ENCODE peak calls at places on chromosomes 2 and 18, in nine cellular contexts. One of them, this sample, is unnamed.

GRCh38 chr18:63025251-63025710 is 294.3 kb downstream of the BCL2 start:
- DNase-seq in transverse colon: peak; percentile 39
- DNase-seq in Peyer's patch: no peak
- DNase-seq in IMR-90: no peak
- DNase-seq in HCT116: no peak
- DNase-seq in uterus: peak; percentile 43
- DNase-seq in body of pancreas: peak; percentile 32
- DNase-seq in sigmoid colon: no peak
- DNase-seq in tibial nerve: no peak
- DNase-seq in this sample: peak; percentile 61

GRCh38 chr2:183490930-183491329 is 366.7 kb downstream of the NUP35 start:
- DNase-seq in transverse colon: no peak
- DNase-seq in Peyer's patch: no peak
- DNase-seq in IMR-90: no peak
- DNase-seq in HCT116: no peak
- DNase-seq in uterus: no peak
- DNase-seq in body of pancreas: no peak
- DNase-seq in sigmoid colon: peak; percentile 63
- DNase-seq in tibial nerve: no peak
- DNase-seq in this sample: no peak

GRCh38 chr18:11154983-11155759 is 5.8 kb upstream of the PIEZO2 start:
- DNase-seq in transverse colon: no peak
- DNase-seq in Peyer's patch: no peak
- DNase-seq in IMR-90: no peak
- DNase-seq in HCT116: no peak
- DNase-seq in uterus: no peak
- DNase-seq in body of pancreas: no peak
- DNase-seq in sigmoid colon: no peak
- DNase-seq in tibial nerve: no peak
- DNase-seq in this sample: no peak

GRCh38 chr2:54613794-54614257 is 109.6 kb upstream of the EML6 start:
- DNase-seq in transverse colon: no peak
- DNase-seq in Peyer's patch: no peak
- DNase-seq in IMR-90: peak; percentile 84
- DNase-seq in HCT116: no peak
- DNase-seq in uterus: no peak
- DNase-seq in body of pancreas: peak; percentile 46
- DNase-seq in sigmoid colon: no peak
- DNase-seq in tibial nerve: no peak
- DNase-seq in this sample: no peak

GRCh38 chr2:238439093-238439849 is 12.5 kb downstream of the ASB1 start:
- DNase-seq in transverse colon: no peak
- DNase-seq in Peyer's patch: no peak
- DNase-seq in IMR-90: peak; percentile 98
- DNase-seq in HCT116: peak; percentile 97
- DNase-seq in uterus: peak; percentile 36
- DNase-seq in body of pancreas: peak; percentile 36
- DNase-seq in sigmoid colon: no peak
- DNase-seq in tibial nerve: no peak
- DNase-seq in this sample: peak; percentile 38

GRCh38 chr2:109298851-109299250 is 169.8 kb downstream of the SH3RF3 start:
- DNase-seq in transverse colon: no peak
- DNase-seq in Peyer's patch: no peak
- DNase-seq in IMR-90: no peak
- DNase-seq in HCT116: no peak
- DNase-seq in uterus: no peak
- DNase-seq in body of pancreas: no peak
- DNase-seq in sigmoid colon: no peak
- DNase-seq in tibial nerve: no peak
- DNase-seq in this sample: no peak

GRCh38 chr2:16622399-16622968 is 43.1 kb downstream of the CYRIA start:
- DNase-seq in transverse colon: no peak
- DNase-seq in Peyer's patch: no peak
- DNase-seq in IMR-90: peak; percentile 20
- DNase-seq in HCT116: no peak
- DNase-seq in uterus: no peak
- DNase-seq in body of pancreas: no peak
- DNase-seq in sigmoid colon: no peak
- DNase-seq in tibial nerve: no peak
- DNase-seq in this sample: no peak

GRCh38 chr2:143030127-143030526 is 99.1 kb upstream of the ARHGAP15 start:
- DNase-seq in transverse colon: no peak
- DNase-seq in Peyer's patch: no peak
- DNase-seq in IMR-90: peak; percentile 46
- DNase-seq in HCT116: no peak
- DNase-seq in uterus: no peak
- DNase-seq in body of pancreas: no peak
- DNase-seq in sigmoid colon: no peak
- DNase-seq in tibial nerve: peak; percentile 9
- DNase-seq in this sample: no peak

GRCh38 chr18:3447895-3448844 is 1.8 kb upstream of the TGIF1 start:
- DNase-seq in transverse colon: peak; percentile 95
- DNase-seq in Peyer's patch: peak; percentile 96
- DNase-seq in IMR-90: peak; percentile 96
- DNase-seq in HCT116: peak; percentile 92
- DNase-seq in uterus: peak; percentile 93
- DNase-seq in body of pancreas: peak; percentile 95
- DNase-seq in sigmoid colon: peak; percentile 98
- DNase-seq in tibial nerve: peak; percentile 84
- DNase-seq in this sample: peak; percentile 96

GRCh38 chr18:66334534-66334933 is 269.4 kb downstream of the CDH19 start:
- DNase-seq in transverse colon: no peak
- DNase-seq in Peyer's patch: no peak
- DNase-seq in IMR-90: no peak
- DNase-seq in HCT116: no peak
- DNase-seq in uterus: no peak
- DNase-seq in body of pancreas: no peak
- DNase-seq in sigmoid colon: no peak
- DNase-seq in tibial nerve: no peak
- DNase-seq in this sample: no peak

GRCh38 chr2:197198890-197199289 is 111.7 kb downstream of the ANKRD44 start:
- DNase-seq in transverse colon: peak; percentile 79
- DNase-seq in Peyer's patch: peak; percentile 96
- DNase-seq in IMR-90: no peak
- DNase-seq in HCT116: no peak
- DNase-seq in uterus: peak; percentile 36
- DNase-seq in body of pancreas: peak; percentile 31
- DNase-seq in sigmoid colon: no peak
- DNase-seq in tibial nerve: peak; percentile 33
- DNase-seq in this sample: peak; percentile 68

GRCh38 chr2:68151037-68151436 is 6.7 kb upstream of the PNO1 start:
- DNase-seq in transverse colon: no peak
- DNase-seq in Peyer's patch: no peak
- DNase-seq in IMR-90: peak; percentile 22
- DNase-seq in HCT116: no peak
- DNase-seq in uterus: no peak
- DNase-seq in body of pancreas: no peak
- DNase-seq in sigmoid colon: no peak
- DNase-seq in tibial nerve: no peak
- DNase-seq in this sample: no peak

GRCh38 chr2:170212625-170213280 is 34.8 kb downstream of the MYO3B start:
- DNase-seq in transverse colon: no peak
- DNase-seq in Peyer's patch: no peak
- DNase-seq in IMR-90: no peak
- DNase-seq in HCT116: no peak
- DNase-seq in uterus: no peak
- DNase-seq in body of pancreas: no peak
- DNase-seq in sigmoid colon: no peak
- DNase-seq in tibial nerve: no peak
- DNase-seq in this sample: no peak

GRCh38 chr2:64669288-64669687 is 15.6 kb upstream of the SERTAD2 start:
- DNase-seq in transverse colon: no peak
- DNase-seq in Peyer's patch: no peak
- DNase-seq in IMR-90: no peak
- DNase-seq in HCT116: no peak
- DNase-seq in uterus: no peak
- DNase-seq in body of pancreas: no peak
- DNase-seq in sigmoid colon: no peak
- DNase-seq in tibial nerve: no peak
- DNase-seq in this sample: no peak

GRCh38 chr2:241851325-241852115 is 7.2 kb downstream of the PDCD1 start:
- DNase-seq in transverse colon: no peak
- DNase-seq in Peyer's patch: peak; percentile 39
- DNase-seq in IMR-90: no peak
- DNase-seq in HCT116: no peak
- DNase-seq in uterus: peak; percentile 12
- DNase-seq in body of pancreas: no peak
- DNase-seq in sigmoid colon: peak; percentile 56
- DNase-seq in tibial nerve: no peak
- DNase-seq in this sample: no peak

GRCh38 chr2:219059725-219060682 is 717 bp downstream of the IHH start:
- DNase-seq in transverse colon: peak; percentile 37
- DNase-seq in Peyer's patch: peak; percentile 55
- DNase-seq in IMR-90: no peak
- DNase-seq in HCT116: no peak
- DNase-seq in uterus: no peak
- DNase-seq in body of pancreas: peak; percentile 33
- DNase-seq in sigmoid colon: no peak
- DNase-seq in tibial nerve: no peak
- DNase-seq in this sample: no peak

GRCh38 chr2:12167525-12168317 is 421.3 kb downstream of the LPIN1 start:
- DNase-seq in transverse colon: peak; percentile 16
- DNase-seq in Peyer's patch: no peak
- DNase-seq in IMR-90: no peak
- DNase-seq in HCT116: no peak
- DNase-seq in uterus: no peak
- DNase-seq in body of pancreas: no peak
- DNase-seq in sigmoid colon: no peak
- DNase-seq in tibial nerve: no peak
- DNase-seq in this sample: no peak

DNA sequence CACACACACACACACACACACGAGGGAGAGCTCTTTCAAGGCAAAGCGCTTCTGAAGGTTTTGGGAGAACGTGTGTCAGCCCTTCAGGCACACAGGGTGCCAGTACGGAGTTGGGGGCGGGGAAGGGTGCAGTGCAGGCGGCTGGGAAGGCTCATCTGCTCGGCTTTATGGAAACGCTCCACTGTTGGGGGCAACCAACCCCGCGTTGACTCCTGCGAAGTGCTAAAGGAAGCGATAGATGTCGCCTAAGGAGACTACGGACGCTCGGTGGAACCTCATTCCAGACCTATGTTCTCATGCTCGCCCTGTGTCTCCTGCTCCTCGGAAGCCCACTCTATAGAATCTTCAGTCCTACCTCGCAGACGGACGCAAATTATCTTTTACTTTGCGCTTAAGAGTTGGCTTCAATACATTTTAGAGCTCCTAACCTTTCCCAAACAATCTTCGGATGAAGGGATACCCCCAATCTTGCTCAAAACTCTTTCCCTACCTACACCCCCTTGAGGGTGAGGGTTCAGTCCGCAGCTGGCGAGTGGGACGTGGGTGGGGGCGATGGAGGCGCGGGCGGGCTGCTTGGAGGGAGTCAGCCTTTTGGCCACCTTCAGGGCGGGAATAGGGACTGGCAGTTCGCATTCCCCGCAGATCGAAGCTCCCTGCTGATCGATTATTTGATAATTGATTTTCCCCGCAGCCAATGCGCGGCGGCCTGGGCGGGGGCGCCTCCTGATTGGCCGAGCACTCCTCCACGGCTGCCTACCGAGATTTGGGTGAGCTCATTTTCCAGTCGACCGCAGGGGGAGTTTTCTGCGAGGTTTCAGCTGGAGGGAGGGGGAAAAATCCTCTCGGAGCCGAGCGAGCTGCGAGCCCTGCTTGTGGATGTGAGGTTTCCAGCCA is 1.9 kb upstream of the MEIS1 start:
- DNase-seq in transverse colon: peak; percentile 70
- DNase-seq in Peyer's patch: peak; percentile 76
- DNase-seq in IMR-90: peak; percentile 98
- DNase-seq in HCT116: no peak
- DNase-seq in uterus: peak; percentile 94
- DNase-seq in body of pancreas: peak; percentile 94
- DNase-seq in sigmoid colon: peak; percentile 97
- DNase-seq in tibial nerve: peak; percentile 81
- DNase-seq in this sample: peak; percentile 89
- TF ChIP-seq POLR2A in transverse colon: peak; percentile 33
- TF ChIP-seq POLR2A in Peyer's patch: no peak
- TF ChIP-seq POLR2A in IMR-90: peak; percentile 31
- TF ChIP-seq POLR2A in HCT116: no peak
- TF ChIP-seq POLR2A in uterus: peak; percentile 65
- TF ChIP-seq POLR2A in body of pancreas: no peak
- TF ChIP-seq POLR2A in sigmoid colon: peak; percentile 67
- TF ChIP-seq POLR2A in tibial nerve: no peak
- TF ChIP-seq POLR2A in this sample: peak; percentile 10

GRCh38 chr2:4653989-4654388 is 950.6 kb downstream of the DCDC2C start:
- DNase-seq in transverse colon: no peak
- DNase-seq in Peyer's patch: no peak
- DNase-seq in IMR-90: no peak
- DNase-seq in HCT116: no peak
- DNase-seq in uterus: no peak
- DNase-seq in body of pancreas: no peak
- DNase-seq in sigmoid colon: no peak
- DNase-seq in tibial nerve: no peak
- DNase-seq in this sample: no peak
- H3K9me3 ChIP-seq in transverse colon: peaks cover 3% of the 10 kb centered on the region
- H3K9me3 ChIP-seq in Peyer's patch: no peaks in the 10 kb centered on the region
- H3K9me3 ChIP-seq in IMR-90: peaks cover 25% of the 10 kb centered on the region
- H3K9me3 ChIP-seq in HCT116: peaks cover 11% of the 10 kb centered on the region
- H3K9me3 ChIP-seq in uterus: no peaks in the 10 kb centered on the region
- H3K9me3 ChIP-seq in body of pancreas: no peaks in the 10 kb centered on the region
- H3K9me3 ChIP-seq in sigmoid colon: peaks cover 3% of the 10 kb centered on the region
- H3K9me3 ChIP-seq in tibial nerve: no peaks in the 10 kb centered on the region
- H3K9me3 ChIP-seq in this sample: no peaks in the 10 kb centered on the region

GRCh38 chr2:69714024-69714423 is 27.9 kb upstream of the ANXA4 start:
- DNase-seq in transverse colon: no peak
- DNase-seq in Peyer's patch: no peak
- DNase-seq in IMR-90: no peak
- DNase-seq in HCT116: no peak
- DNase-seq in uterus: no peak
- DNase-seq in body of pancreas: no peak
- DNase-seq in sigmoid colon: no peak
- DNase-seq in tibial nerve: no peak
- DNase-seq in this sample: no peak
- H3K4me1 ChIP-seq in transverse colon: peaks cover 4% of the 10 kb centered on the region
- H3K4me1 ChIP-seq in Peyer's patch: no peaks in the 10 kb centered on the region
- H3K4me1 ChIP-seq in IMR-90: peaks cover 3% of the 10 kb centered on the region
- H3K4me1 ChIP-seq in HCT116: peaks cover 4% of the 10 kb centered on the region
- H3K4me1 ChIP-seq in uterus: no peaks in the 10 kb centered on the region
- H3K4me1 ChIP-seq in body of pancreas: peaks cover 6% of the 10 kb centered on the region
- H3K4me1 ChIP-seq in sigmoid colon: no peaks in the 10 kb centered on the region
- H3K4me1 ChIP-seq in tibial nerve: no peaks in the 10 kb centered on the region
- H3K4me1 ChIP-seq in this sample: no peaks in the 10 kb centered on the region

DNA sequence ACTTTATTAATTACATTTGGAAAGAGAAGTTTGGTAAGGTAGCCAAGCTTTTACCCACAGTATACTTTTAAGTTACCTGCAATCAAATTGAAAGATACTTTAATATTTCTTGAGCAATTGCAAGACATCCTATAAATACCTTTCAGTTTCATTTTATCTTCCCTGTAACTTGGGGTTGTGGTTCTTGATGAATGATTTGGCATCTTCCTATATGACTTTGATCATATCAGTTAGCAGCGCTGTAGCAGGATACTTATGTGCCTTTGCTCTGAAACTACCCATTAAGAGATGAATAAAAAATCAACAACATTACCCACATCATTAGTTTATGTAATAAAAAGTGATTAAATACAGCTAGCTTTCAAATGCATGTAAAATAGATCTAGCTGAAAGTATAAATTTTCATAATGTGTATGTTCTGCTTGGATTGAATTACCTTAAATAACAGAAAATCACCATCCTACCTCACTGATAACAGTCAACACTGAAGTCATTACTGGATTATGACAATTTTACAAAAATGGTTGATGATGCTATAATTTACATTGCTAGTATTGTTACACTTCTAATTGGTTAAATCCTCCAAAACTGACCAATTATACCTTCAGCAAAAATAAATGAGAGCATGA is 50.4 kb downstream of the MMADHC start:
- DNase-seq in transverse colon: no peak
- DNase-seq in Peyer's patch: no peak
- DNase-seq in IMR-90: no peak
- DNase-seq in HCT116: no peak
- DNase-seq in uterus: no peak
- DNase-seq in body of pancreas: no peak
- DNase-seq in sigmoid colon: no peak
- DNase-seq in tibial nerve: no peak
- DNase-seq in this sample: no peak
- TF ChIP-seq POLR2A in transverse colon: no peak
- TF ChIP-seq POLR2A in Peyer's patch: no peak
- TF ChIP-seq POLR2A in IMR-90: no peak
- TF ChIP-seq POLR2A in HCT116: no peak
- TF ChIP-seq POLR2A in uterus: no peak
- TF ChIP-seq POLR2A in body of pancreas: no peak
- TF ChIP-seq POLR2A in sigmoid colon: no peak
- TF ChIP-seq POLR2A in tibial nerve: no peak
- TF ChIP-seq POLR2A in this sample: no peak